ENCODE peak calls at places on chromosomes 1 and 21, in six cellular contexts. J is left lung; Q is HFF-Myc; D is lower lobe of right lung; U is astrocyte of the cerebellum; W is CD8-positive, alpha-beta memory T cell. Z is an unnamed sample.

GRCh38 chr1:61287014-61287413 is 204.7 kb downstream of the NFIA start:
- DNase-seq in J (no peak), D (no peak), W (no peak), U (no peak), Q (no peak), Z (no peak)

GRCh38 chr1:112674986-112675727 is 698 bp downstream of the MOV10 start:
- DNase-seq in U (no peak), J (peak; percentile 87), D (no peak), Q (no peak), W (peak; percentile 30), Z (no peak)

GRCh38 chr1:227357229-227358078 is 39.2 kb upstream of the CDC42BPA start:
- DNase-seq in U (peak; percentile 28), Q (peak; percentile 74), J (no peak), W (no peak), D (no peak), Z (peak; percentile 70)

GRCh38 chr1:82398357-82398756 is 597.6 kb downstream of the ADGRL2 start:
- DNase-seq in D (no peak), W (no peak), U (no peak), J (no peak), Q (no peak), Z (no peak)

GRCh38 chr21:26736449-26736848 is 108.8 kb downstream of the ADAMTS1 start:
- DNase-seq in W (no peak), D (no peak), U (no peak), Q (no peak), J (no peak), Z (no peak)

GRCh38 chr1:52634111-52634510 is 1.1 kb downstream of the SHISAL2A start:
- DNase-seq in D (no peak), W (no peak), J (no peak), U (no peak), Q (no peak), Z (no peak)

GRCh38 chr1:10793129-10793651 is 3.3 kb downstream of the CASZ1 start:
- DNase-seq in Q (no peak), D (no peak), J (no peak), U (no peak), W (no peak), Z (no peak)

GRCh38 chr21:16169102-16169511 is 439.3 kb downstream of the USP25 start:
- DNase-seq in D (no peak), U (peak; percentile 81), J (no peak), W (no peak), Q (no peak), Z (peak; percentile 21)

GRCh38 chr1:160548960-160549664 is 26.1 kb upstream of the SLAMF6 start:
- DNase-seq in Q (no peak), D (no peak), J (no peak), W (no peak), U (no peak), Z (no peak)

GRCh38 chr1:23561076-23561812 is 1.9 kb upstream of the ID3 start:
- DNase-seq in W (no peak), D (peak; percentile 0), J (no peak), Q (no peak), U (no peak), Z (no peak)
- H3K4me3 ChIP-seq in W (no peak overlapping the region), D (peak overlapping the region; percentile 92), J (no peak overlapping the region), Q (no peak overlapping the region), U (no peak overlapping the region), Z (no peak overlapping the region)

GRCh38 chr21:38924954-38925353 is 119.2 kb downstream of the ETS2 start:
- DNase-seq in D (no peak), U (no peak), W (no peak), Q (no peak), J (no peak), Z (no peak)

GRCh38 chr21:38929137-38929536 is 123.4 kb downstream of the ETS2 start:
- DNase-seq in Q (no peak), W (no peak), D (no peak), U (no peak), J (no peak), Z (no peak)

GRCh38 chr21:38922474-38922873 is 116.7 kb downstream of the ETS2 start:
- DNase-seq in Q (no peak), W (no peak), U (no peak), J (no peak), D (no peak), Z (no peak)

GRCh38 chr21:38927776-38928175 is 122.0 kb downstream of the ETS2 start:
- DNase-seq in W (no peak), D (no peak), J (no peak), Q (no peak), U (no peak), Z (no peak)

GRCh38 chr21:38925923-38926322 is 120.2 kb downstream of the ETS2 start:
- DNase-seq in Q (peak; percentile 65), D (no peak), W (no peak), J (peak; percentile 76), U (peak; percentile 89), Z (peak; percentile 87)
- H3K4me3 ChIP-seq in Q (peak overlapping the region; percentile 13), D (peak overlapping the region; percentile 37), W (no peak overlapping the region), J (peak overlapping the region; percentile 28), U (no peak overlapping the region), Z (no peak overlapping the region)

DNA sequence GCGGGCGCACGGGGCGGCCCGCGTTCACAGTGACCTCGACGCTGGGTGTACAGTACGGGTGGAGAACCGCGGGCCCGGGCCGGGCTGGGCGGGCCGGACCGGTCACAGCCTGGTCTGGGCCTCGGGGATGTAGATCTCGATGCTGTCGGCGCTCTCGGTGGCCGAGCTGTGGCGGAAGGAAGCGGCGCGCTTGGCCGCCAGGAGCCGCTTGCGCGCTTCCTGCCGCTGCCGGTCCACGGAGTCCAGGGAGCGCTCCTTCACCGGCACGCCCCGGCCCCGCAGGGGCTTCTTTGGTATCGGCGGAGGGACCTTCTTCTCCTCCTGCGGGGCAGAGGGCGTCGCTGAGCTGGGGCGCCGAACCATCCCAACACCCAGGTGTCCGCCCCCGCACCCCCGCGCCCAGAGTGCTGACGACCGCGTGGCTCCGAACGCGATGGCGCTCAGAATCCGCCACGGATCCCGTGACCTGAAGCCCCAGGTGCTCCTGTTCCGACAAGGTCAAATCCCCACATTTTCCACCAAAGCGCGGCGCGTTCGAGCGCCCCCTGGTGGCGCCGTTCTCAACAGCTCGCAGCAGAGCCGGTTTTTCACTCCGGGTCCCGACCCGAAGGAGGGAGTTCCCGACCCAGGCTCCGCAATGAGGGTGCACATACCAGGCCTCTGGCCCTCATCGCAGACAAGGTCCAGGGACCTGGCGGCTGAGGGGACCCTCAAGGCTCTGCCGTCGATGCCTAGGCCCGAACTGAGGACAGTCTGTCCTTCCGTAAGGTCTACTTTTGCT is 6.6 kb upstream of the SMIM12 start:
- DNase-seq in U (peak; percentile 33), J (peak; percentile 98), W (peak; percentile 86), D (peak; percentile 93), Q (peak; percentile 42), Z (peak; percentile 6)
- H3K4me3 ChIP-seq in U (peak overlapping the region; percentile 60), J (peak overlapping the region; percentile 77), W (peak overlapping the region; percentile 71), D (peak overlapping the region; percentile 83), Q (peak overlapping the region; percentile 52), Z (peak overlapping the region; percentile 73)

DNA sequence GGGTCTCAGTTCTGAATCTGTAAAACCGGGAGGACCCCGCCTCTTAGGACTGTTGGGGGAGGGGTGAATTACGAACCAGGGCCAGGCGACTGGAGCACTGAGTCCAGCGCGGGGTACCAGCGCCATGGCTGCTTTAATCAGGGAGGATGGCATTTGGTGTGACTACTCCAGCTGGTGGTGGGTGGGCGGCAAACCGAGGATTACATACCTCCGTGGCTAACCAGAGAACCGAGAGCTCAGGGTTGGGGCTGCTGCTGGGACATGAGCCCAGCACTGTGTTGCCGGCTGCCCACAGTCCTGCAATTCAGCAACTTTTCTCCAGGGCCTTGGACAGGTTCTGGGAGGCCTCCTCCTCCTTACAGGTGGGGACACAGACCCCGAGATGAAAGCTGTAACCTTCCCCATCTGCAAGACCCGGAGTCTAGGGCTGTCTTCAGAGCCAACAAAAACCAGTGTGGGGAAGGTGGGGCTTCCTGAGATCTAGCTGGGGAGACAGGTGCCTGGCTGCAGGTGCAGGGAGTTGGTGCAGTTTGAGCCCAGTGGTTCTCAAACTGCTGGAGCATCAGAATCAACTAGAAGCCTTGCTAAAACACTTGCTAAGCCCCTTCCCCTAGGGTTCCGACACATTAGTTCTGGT is 273.5 kb downstream of the FOXD2 start:
- DNase-seq in Q (no peak), J (no peak), W (no peak), U (no peak), D (no peak), Z (no peak)
- H3K4me3 ChIP-seq in Q (no peak overlapping the region), J (no peak overlapping the region), W (no peak overlapping the region), U (no peak overlapping the region), D (no peak overlapping the region), Z (no peak overlapping the region)

GRCh38 chr1:156931553-156931952 is 11.1 kb downstream of the LRRC71 start:
- DNase-seq in U (peak; percentile 22), Q (no peak), J (no peak), D (no peak), W (no peak), Z (no peak)
- H3K4me3 ChIP-seq in U (no peak overlapping the region), Q (no peak overlapping the region), J (no peak overlapping the region), D (peak overlapping the region; percentile 7), W (no peak overlapping the region), Z (no peak overlapping the region)

GRCh38 chr21:31457675-31458074 is 113.6 kb upstream of the TIAM1 start:
- DNase-seq in D (no peak), J (no peak), U (no peak), W (no peak), Q (no peak), Z (no peak)
- H3K4me3 ChIP-seq in D (no peak overlapping the region), J (no peak overlapping the region), U (no peak overlapping the region), W (no peak overlapping the region), Q (no peak overlapping the region), Z (no peak overlapping the region)

DNA sequence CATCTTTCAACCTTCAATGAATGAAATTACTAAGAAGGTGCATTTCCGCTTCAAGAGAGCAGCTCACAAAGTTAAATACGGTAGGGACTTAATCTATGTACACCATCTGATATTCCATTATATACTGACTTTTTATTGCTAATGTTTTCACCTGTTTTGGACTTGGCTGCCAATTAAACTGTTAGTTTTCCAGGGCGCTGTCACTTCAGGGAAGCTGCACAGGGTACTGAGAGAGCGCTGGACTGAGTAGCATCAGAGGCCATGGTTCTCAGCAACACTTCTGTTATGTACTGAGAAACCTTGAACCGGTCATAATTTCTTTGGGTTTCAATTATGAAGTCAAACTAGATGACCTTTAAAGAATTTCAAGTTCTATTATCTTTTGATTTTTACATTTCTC is 8.2 kb downstream of the SSX2IP start:
- DNase-seq in D (no peak), U (no peak), Q (no peak), W (no peak), J (no peak), Z (no peak)
- H3K4me3 ChIP-seq in D (no peak overlapping the region), U (no peak overlapping the region), Q (no peak overlapping the region), W (no peak overlapping the region), J (no peak overlapping the region), Z (no peak overlapping the region)

GRCh38 chr1:100722211-100722610 is 2.7 kb downstream of the VCAM1 start:
- DNase-seq in W (no peak), D (no peak), J (no peak), U (no peak), Q (no peak), Z (no peak)
- H3K4me3 ChIP-seq in W (no peak overlapping the region), D (peak overlapping the region; percentile 38), J (peak overlapping the region; percentile 8), U (no peak overlapping the region), Q (no peak overlapping the region), Z (no peak overlapping the region)

DNA sequence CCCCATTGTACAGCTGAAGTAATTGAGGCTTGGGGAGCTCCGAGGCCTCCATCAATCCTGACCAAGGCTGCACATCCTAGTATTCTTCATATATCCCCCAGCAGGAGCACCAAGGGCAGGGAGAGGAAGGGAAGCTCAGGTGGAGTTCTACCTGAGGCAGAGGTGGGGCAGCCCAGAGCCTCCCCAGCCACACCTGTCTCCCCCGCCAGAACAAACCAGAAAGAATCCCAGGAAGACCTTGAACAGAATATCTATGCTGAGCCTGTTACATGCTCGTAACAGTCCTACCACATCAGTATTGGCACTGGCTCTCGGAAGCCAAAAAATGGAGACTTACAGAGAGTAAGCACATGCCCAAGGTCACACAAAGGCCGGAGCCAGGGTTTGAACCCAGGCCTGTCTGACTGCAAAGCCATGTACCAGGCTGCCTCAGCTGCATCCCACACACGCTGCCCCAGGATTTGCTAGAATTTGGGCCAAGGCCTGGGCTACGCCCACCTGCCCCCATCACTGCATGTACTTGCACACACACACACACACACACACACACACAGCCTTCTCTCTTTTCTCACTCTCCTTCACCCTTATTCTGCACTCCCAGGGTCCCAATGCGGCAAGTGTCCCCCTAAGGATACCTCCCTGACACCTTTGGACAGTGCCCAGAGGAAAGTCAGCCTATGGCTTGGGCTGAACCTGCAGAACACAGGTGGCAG is 4.5 kb downstream of the E2F2 start:
- DNase-seq in U (no peak), Q (no peak), D (no peak), J (no peak), W (no peak), Z (no peak)
- H3K4me3 ChIP-seq in U (no peak overlapping the region), Q (no peak overlapping the region), D (no peak overlapping the region), J (no peak overlapping the region), W (no peak overlapping the region), Z (no peak overlapping the region)